ENCODE peak calls at places on chromosomes 3 and 15, in five cellular contexts. A, H, C, G and W are unnamed samples. For H3K9me3, the result is how much of the 10 kb centered on the place peaks cover.

GRCh38 chr3:112333002-112333385 is at the start of gene CD200:
- DNase-seq in H (no peak), C (peak), G (peak), A (no peak), W (no peak)

GRCh38 chr3:128222771-128223386 is 69.6 kb downstream of the EEFSEC start:
- DNase-seq in A (no peak), H (no peak), C (no peak), G (peak), W (no peak)

GRCh38 chr3:164533275-164533674 is 545.0 kb downstream of the SI start:
- DNase-seq in G (no peak), A (no peak), C (no peak), H (no peak), W (no peak)

GRCh38 chr3:30084971-30085403 is 521.4 kb upstream of the TGFBR2 start:
- DNase-seq in H (no peak), G (no peak), A (no peak), C (no peak), W (no peak)

GRCh38 chr3:28940530-28940929 is 340.3 kb upstream of the RBMS3 start:
- DNase-seq in G (peak), C (no peak), A (no peak), H (no peak), W (peak)

GRCh38 chr3:29279830-29280229 is 1.0 kb upstream of the RBMS3 start:
- DNase-seq in A (no peak), G (peak), C (no peak), H (no peak), W (no peak)

GRCh38 chr3:11014253-11014652 is 21.7 kb downstream of the SLC6A1 start:
- DNase-seq in C (no peak), A (no peak), G (no peak), H (no peak), W (no peak)

GRCh38 chr3:5411786-5412185 is 224.3 kb downstream of the EDEM1 start:
- DNase-seq in C (no peak), H (no peak), G (no peak), A (no peak), W (no peak)

GRCh38 chr3:4703054-4703480 is 209.9 kb downstream of the ITPR1 start:
- DNase-seq in C (no peak), A (no peak), G (no peak), H (no peak), W (no peak)

GRCh38 chr3:183265157-183265642 is 12.1 kb downstream of the B3GNT5 start:
- DNase-seq in C (no peak), H (peak), A (no peak), G (no peak), W (no peak)

GRCh38 chr3:183265713-183266417 is 12.8 kb downstream of the B3GNT5 start:
- DNase-seq in A (peak), G (peak), C (no peak), H (peak), W (peak)

GRCh38 chr3:183268361-183268760 is 15.3 kb downstream of the B3GNT5 start:
- DNase-seq in C (no peak), G (no peak), A (no peak), H (no peak), W (no peak)

GRCh38 chr3:183267140-183267539 is 14.1 kb downstream of the B3GNT5 start:
- DNase-seq in C (no peak), H (no peak), G (no peak), A (no peak), W (no peak)

GRCh38 chr3:183266454-183266853 is 13.4 kb downstream of the B3GNT5 start:
- DNase-seq in G (no peak), A (no peak), H (no peak), C (no peak), W (no peak)
- H3K27ac ChIP-seq in G (peak), A (peak), H (peak), C (no peak), W (no peak)

GRCh38 chr3:79410136-79410535 is 357.7 kb downstream of the ROBO1 start:
- DNase-seq in H (no peak), C (no peak), G (no peak), A (no peak), W (no peak)
- TF ChIP-seq CTCF in H (no peak), C (no peak), G (no peak), A (no peak), W (no peak)

GRCh38 chr15:77742127-77742526 is 109.4 kb upstream of the LINGO1 start:
- DNase-seq in G (no peak), C (no peak), H (no peak), A (no peak), W (no peak)
- H3K9me3 ChIP-seq in G (under half), C (under half), H (under half), A (under half), W (under half)

GRCh38 chr3:13244695-13245449 is 171.6 kb upstream of the IQSEC1 start:
- DNase-seq in A (no peak), H (peak), G (peak), C (no peak), W (no peak)
- H3K27ac ChIP-seq in A (no peak), H (no peak), G (no peak), C (no peak), W (no peak)

DNA sequence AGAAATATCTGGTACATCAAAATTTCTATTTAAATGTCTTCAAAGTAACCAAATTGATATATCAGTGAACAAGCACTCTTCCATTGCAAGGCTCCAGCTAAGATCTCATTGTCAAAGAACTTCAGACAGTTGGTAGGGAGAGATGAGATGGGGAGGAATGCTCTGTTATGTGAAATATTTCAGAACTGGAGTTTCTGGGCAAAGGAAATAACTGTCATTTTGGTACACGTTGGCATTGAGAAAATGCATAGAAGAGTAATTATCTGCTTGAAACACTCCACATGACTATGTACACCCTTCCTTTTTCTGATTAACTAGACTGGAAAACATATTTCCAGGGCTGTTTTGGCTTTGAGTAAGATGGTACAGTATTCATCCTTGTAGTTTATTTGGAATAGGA is 297.5 kb upstream of the RASGRP1 start:
- DNase-seq in C (no peak), G (no peak), A (no peak), H (no peak), W (no peak)
- TF ChIP-seq CTCF in C (no peak), G (no peak), A (no peak), H (no peak), W (no peak)

GRCh38 chr15:25678498-25678865 is 184.6 kb downstream of the ATP10A start:
- DNase-seq in A (no peak), H (no peak), C (no peak), G (no peak), W (no peak)
- H3K9me3 ChIP-seq in A (under half), H (under half), C (under half), G (under half), W (under half)

GRCh38 chr3:41477399-41478014 is 278.2 kb downstream of the CTNNB1 start:
- DNase-seq in C (no peak), G (no peak), A (no peak), H (no peak), W (no peak)
- H3K27ac ChIP-seq in C (no peak), G (no peak), A (no peak), H (no peak), W (no peak)